ENCODE peak calls at places on chromosomes 3 and 15, in four cellular contexts. One of them, this sample, is unnamed.

GRCh38 chr3:180804871-180805430 is 107.5 kb upstream of the FXR1 start:
- DNase-seq in neuronal stem cell: peak
- DNase-seq in non-pigmented ciliary epithelial cell: no peak
- DNase-seq in CD4-positive, CD25-positive, alpha-beta regulatory T cell: no peak
- DNase-seq in this sample: no peak

GRCh38 chr3:22885039-22885438 is 318.1 kb upstream of the UBE2E2 start:
- DNase-seq in neuronal stem cell: no peak
- DNase-seq in non-pigmented ciliary epithelial cell: no peak
- DNase-seq in CD4-positive, CD25-positive, alpha-beta regulatory T cell: no peak
- DNase-seq in this sample: no peak

GRCh38 chr15:22786868-22787698 is 639 bp downstream of the NIPA1 start:
- DNase-seq in neuronal stem cell: peak
- DNase-seq in non-pigmented ciliary epithelial cell: no peak
- DNase-seq in CD4-positive, CD25-positive, alpha-beta regulatory T cell: no peak
- DNase-seq in this sample: no peak

GRCh38 chr3:150314248-150315027 is 93.7 kb upstream of the TSC22D2 start:
- DNase-seq in neuronal stem cell: no peak
- DNase-seq in non-pigmented ciliary epithelial cell: no peak
- DNase-seq in CD4-positive, CD25-positive, alpha-beta regulatory T cell: no peak
- DNase-seq in this sample: no peak

GRCh38 chr15:80849308-80849707 is 70.1 kb downstream of the CEMIP start:
- DNase-seq in neuronal stem cell: no peak
- DNase-seq in non-pigmented ciliary epithelial cell: peak
- DNase-seq in CD4-positive, CD25-positive, alpha-beta regulatory T cell: no peak
- DNase-seq in this sample: no peak

GRCh38 chr3:143306419-143306818 is 186.8 kb downstream of the CHST2 start:
- DNase-seq in neuronal stem cell: no peak
- DNase-seq in non-pigmented ciliary epithelial cell: no peak
- DNase-seq in CD4-positive, CD25-positive, alpha-beta regulatory T cell: no peak
- DNase-seq in this sample: no peak

GRCh38 chr3:128505771-128506170 is 12.8 kb upstream of the GATA2 start:
- DNase-seq in neuronal stem cell: no peak
- DNase-seq in non-pigmented ciliary epithelial cell: no peak
- DNase-seq in CD4-positive, CD25-positive, alpha-beta regulatory T cell: no peak
- DNase-seq in this sample: no peak

GRCh38 chr3:124660606-124661005 is 69.6 kb upstream of the UMPS start:
- DNase-seq in neuronal stem cell: no peak
- DNase-seq in non-pigmented ciliary epithelial cell: no peak
- DNase-seq in CD4-positive, CD25-positive, alpha-beta regulatory T cell: no peak
- DNase-seq in this sample: no peak

GRCh38 chr15:100464895-100465294 is 63.9 kb downstream of the CERS3 start:
- DNase-seq in neuronal stem cell: no peak
- DNase-seq in non-pigmented ciliary epithelial cell: no peak
- DNase-seq in CD4-positive, CD25-positive, alpha-beta regulatory T cell: no peak
- DNase-seq in this sample: no peak

GRCh38 chr3:72347819-72348319 is 500.4 kb downstream of the SHQ1 start:
- DNase-seq in neuronal stem cell: no peak
- DNase-seq in non-pigmented ciliary epithelial cell: peak
- DNase-seq in CD4-positive, CD25-positive, alpha-beta regulatory T cell: no peak
- DNase-seq in this sample: no peak

GRCh38 chr3:150545419-150546225 is 674 bp downstream of the SERP1 start:
- DNase-seq in neuronal stem cell: peak
- DNase-seq in non-pigmented ciliary epithelial cell: no peak
- DNase-seq in CD4-positive, CD25-positive, alpha-beta regulatory T cell: no peak
- DNase-seq in this sample: no peak

GRCh38 chr3:48410205-48411040 is 19.5 kb downstream of the PLXNB1 start:
- DNase-seq in neuronal stem cell: no peak
- DNase-seq in non-pigmented ciliary epithelial cell: no peak
- DNase-seq in CD4-positive, CD25-positive, alpha-beta regulatory T cell: no peak
- DNase-seq in this sample: no peak

GRCh38 chr3:133792171-133792763 is 13.3 kb upstream of the SRPRB start:
- DNase-seq in neuronal stem cell: peak
- DNase-seq in non-pigmented ciliary epithelial cell: no peak
- DNase-seq in CD4-positive, CD25-positive, alpha-beta regulatory T cell: no peak
- DNase-seq in this sample: no peak

GRCh38 chr3:14913926-14914776 is 33.2 kb upstream of the NR2C2 start:
- DNase-seq in neuronal stem cell: no peak
- DNase-seq in non-pigmented ciliary epithelial cell: no peak
- DNase-seq in CD4-positive, CD25-positive, alpha-beta regulatory T cell: no peak
- DNase-seq in this sample: no peak

GRCh38 chr3:178103140-178103539 is 433.1 kb upstream of the KCNMB2 start:
- DNase-seq in neuronal stem cell: no peak
- DNase-seq in non-pigmented ciliary epithelial cell: no peak
- DNase-seq in CD4-positive, CD25-positive, alpha-beta regulatory T cell: no peak
- DNase-seq in this sample: no peak

GRCh38 chr3:141605883-141606282 is 119.1 kb downstream of the RASA2 start:
- DNase-seq in neuronal stem cell: no peak
- DNase-seq in non-pigmented ciliary epithelial cell: no peak
- DNase-seq in CD4-positive, CD25-positive, alpha-beta regulatory T cell: no peak
- DNase-seq in this sample: no peak

GRCh38 chr3:104604326-104605010 is 762.2 kb upstream of the ALCAM start:
- DNase-seq in neuronal stem cell: no peak
- DNase-seq in non-pigmented ciliary epithelial cell: no peak
- DNase-seq in CD4-positive, CD25-positive, alpha-beta regulatory T cell: no peak
- DNase-seq in this sample: no peak

GRCh38 chr15:75925440-75925839 is 21.8 kb downstream of the FBXO22 start:
- DNase-seq in neuronal stem cell: no peak
- DNase-seq in non-pigmented ciliary epithelial cell: no peak
- DNase-seq in CD4-positive, CD25-positive, alpha-beta regulatory T cell: no peak
- DNase-seq in this sample: no peak

GRCh38 chr3:175326041-175326440 is 466.9 kb downstream of the NAALADL2 start:
- DNase-seq in neuronal stem cell: no peak
- DNase-seq in non-pigmented ciliary epithelial cell: no peak
- DNase-seq in CD4-positive, CD25-positive, alpha-beta regulatory T cell: no peak
- DNase-seq in this sample: no peak

GRCh38 chr3:39407259-39407629 is 724 bp downstream of the RPSA start:
- DNase-seq in neuronal stem cell: no peak
- DNase-seq in non-pigmented ciliary epithelial cell: no peak
- DNase-seq in CD4-positive, CD25-positive, alpha-beta regulatory T cell: no peak
- DNase-seq in this sample: no peak

GRCh38 chr15:50227076-50227475 is 38.5 kb downstream of the HDC start:
- DNase-seq in neuronal stem cell: no peak
- DNase-seq in non-pigmented ciliary epithelial cell: peak
- DNase-seq in CD4-positive, CD25-positive, alpha-beta regulatory T cell: no peak
- DNase-seq in this sample: no peak

GRCh38 chr3:188084751-188085595 is 69.0 kb upstream of the LPP start:
- DNase-seq in neuronal stem cell: no peak
- DNase-seq in non-pigmented ciliary epithelial cell: no peak
- DNase-seq in CD4-positive, CD25-positive, alpha-beta regulatory T cell: no peak
- DNase-seq in this sample: no peak

GRCh38 chr15:62568004-62568403 is 402.9 kb upstream of the C2CD4B start:
- DNase-seq in neuronal stem cell: no peak
- DNase-seq in non-pigmented ciliary epithelial cell: no peak
- DNase-seq in CD4-positive, CD25-positive, alpha-beta regulatory T cell: no peak
- DNase-seq in this sample: no peak

GRCh38 chr3:145807990-145808389 is 353.0 kb downstream of the PLOD2 start:
- DNase-seq in neuronal stem cell: no peak
- DNase-seq in non-pigmented ciliary epithelial cell: no peak
- DNase-seq in CD4-positive, CD25-positive, alpha-beta regulatory T cell: no peak
- DNase-seq in this sample: no peak

GRCh38 chr3:45413172-45413765 is 24.9 kb downstream of the LARS2 start:
- DNase-seq in neuronal stem cell: no peak
- DNase-seq in non-pigmented ciliary epithelial cell: no peak
- DNase-seq in CD4-positive, CD25-positive, alpha-beta regulatory T cell: no peak
- DNase-seq in this sample: no peak

GRCh38 chr3:108838411-108838810 is 15.8 kb downstream of the TRAT1 start:
- DNase-seq in neuronal stem cell: no peak
- DNase-seq in non-pigmented ciliary epithelial cell: no peak
- DNase-seq in CD4-positive, CD25-positive, alpha-beta regulatory T cell: no peak
- DNase-seq in this sample: no peak